ENCODE peak calls at places on chromosomes 16 and 17, in nine cellular contexts. One of them, this sample, is unnamed.

GRCh38 chr17:29179232-29180036 is 764 bp downstream of the MYO18A start:
- DNase-seq in mucosa of gallbladder: no peak
- DNase-seq in activated gamma-delta T cell treated with anti-CD3 and anti-CD28 coated beads, Interleukin-2, amount 50 U/mL, for 16 hours: no peak
- DNase-seq in cerebellar cortex: peak
- DNase-seq in psoas muscle: no peak
- DNase-seq in amniotic stem cell: no peak
- DNase-seq in NCI-H460: no peak
- DNase-seq in T follicular helper cell: no peak
- DNase-seq in T1000: no peak
- DNase-seq in this sample: no peak

GRCh38 chr16:28063611-28064061 is at the start of gene GSG1L:
- DNase-seq in mucosa of gallbladder: no peak
- DNase-seq in activated gamma-delta T cell treated with anti-CD3 and anti-CD28 coated beads, Interleukin-2, amount 50 U/mL, for 16 hours: no peak
- DNase-seq in cerebellar cortex: no peak
- DNase-seq in psoas muscle: no peak
- DNase-seq in amniotic stem cell: no peak
- DNase-seq in NCI-H460: no peak
- DNase-seq in T follicular helper cell: no peak
- DNase-seq in T1000: no peak
- DNase-seq in this sample: no peak

GRCh38 chr16:54289242-54290051 is 2.9 kb upstream of the IRX3 start:
- DNase-seq in mucosa of gallbladder: no peak
- DNase-seq in activated gamma-delta T cell treated with anti-CD3 and anti-CD28 coated beads, Interleukin-2, amount 50 U/mL, for 16 hours: no peak
- DNase-seq in cerebellar cortex: no peak
- DNase-seq in psoas muscle: no peak
- DNase-seq in amniotic stem cell: no peak
- DNase-seq in NCI-H460: no peak
- DNase-seq in T follicular helper cell: no peak
- DNase-seq in T1000: no peak
- DNase-seq in this sample: no peak

GRCh38 chr17:6059406-6059805 is 10.8 kb upstream of the WSCD1 start:
- DNase-seq in mucosa of gallbladder: no peak
- DNase-seq in activated gamma-delta T cell treated with anti-CD3 and anti-CD28 coated beads, Interleukin-2, amount 50 U/mL, for 16 hours: no peak
- DNase-seq in cerebellar cortex: no peak
- DNase-seq in psoas muscle: no peak
- DNase-seq in amniotic stem cell: no peak
- DNase-seq in NCI-H460: no peak
- DNase-seq in T follicular helper cell: no peak
- DNase-seq in T1000: no peak
- DNase-seq in this sample: no peak

GRCh38 chr16:79757163-79757562 is 156.6 kb upstream of the MAF start:
- DNase-seq in mucosa of gallbladder: no peak
- DNase-seq in activated gamma-delta T cell treated with anti-CD3 and anti-CD28 coated beads, Interleukin-2, amount 50 U/mL, for 16 hours: no peak
- DNase-seq in cerebellar cortex: no peak
- DNase-seq in psoas muscle: no peak
- DNase-seq in amniotic stem cell: no peak
- DNase-seq in NCI-H460: no peak
- DNase-seq in T follicular helper cell: no peak
- DNase-seq in T1000: no peak
- DNase-seq in this sample: no peak

GRCh38 chr16:27363246-27363632 is 38.7 kb upstream of the IL21R start:
- DNase-seq in mucosa of gallbladder: no peak
- DNase-seq in activated gamma-delta T cell treated with anti-CD3 and anti-CD28 coated beads, Interleukin-2, amount 50 U/mL, for 16 hours: no peak
- DNase-seq in cerebellar cortex: no peak
- DNase-seq in psoas muscle: no peak
- DNase-seq in amniotic stem cell: no peak
- DNase-seq in NCI-H460: no peak
- DNase-seq in T follicular helper cell: no peak
- DNase-seq in T1000: no peak
- DNase-seq in this sample: no peak

GRCh38 chr16:21710938-21711337 is 47.2 kb downstream of the OTOA start:
- DNase-seq in mucosa of gallbladder: no peak
- DNase-seq in activated gamma-delta T cell treated with anti-CD3 and anti-CD28 coated beads, Interleukin-2, amount 50 U/mL, for 16 hours: no peak
- DNase-seq in cerebellar cortex: no peak
- DNase-seq in psoas muscle: no peak
- DNase-seq in amniotic stem cell: no peak
- DNase-seq in NCI-H460: no peak
- DNase-seq in T follicular helper cell: no peak
- DNase-seq in T1000: no peak
- DNase-seq in this sample: no peak

GRCh38 chr17:76897023-76897422 is 28.8 kb downstream of the MGAT5B start:
- DNase-seq in mucosa of gallbladder: no peak
- DNase-seq in activated gamma-delta T cell treated with anti-CD3 and anti-CD28 coated beads, Interleukin-2, amount 50 U/mL, for 16 hours: no peak
- DNase-seq in cerebellar cortex: no peak
- DNase-seq in psoas muscle: no peak
- DNase-seq in amniotic stem cell: no peak
- DNase-seq in NCI-H460: no peak
- DNase-seq in T follicular helper cell: no peak
- DNase-seq in T1000: no peak
- DNase-seq in this sample: no peak

GRCh38 chr17:56112086-56112485 is 41.2 kb upstream of the ANKFN1 start:
- DNase-seq in mucosa of gallbladder: no peak
- DNase-seq in activated gamma-delta T cell treated with anti-CD3 and anti-CD28 coated beads, Interleukin-2, amount 50 U/mL, for 16 hours: no peak
- DNase-seq in cerebellar cortex: no peak
- DNase-seq in psoas muscle: no peak
- DNase-seq in amniotic stem cell: no peak
- DNase-seq in NCI-H460: no peak
- DNase-seq in T follicular helper cell: no peak
- DNase-seq in T1000: no peak
- DNase-seq in this sample: no peak